ENCODE peak calls at places on chromosomes 16 and 17, in nine cellular contexts. O is SHP77, D is AG08395, V is heart right ventricle, R is heart left ventricle, I is tibial nerve, F is Caco-2, P is lung microvascular endothelial cell, C is kidney. M is an unnamed sample.

GRCh38 chr17:81387235-81388060 is 7.8 kb upstream of the BAHCC1 start:
- DNase-seq in O (no peak), D (peak), V (peak), R (peak), I (no peak), F (peak), P (peak), C (peak), M (no peak)

GRCh38 chr16:89170346-89171215 is 967 bp upstream of the CDH15 start:
- DNase-seq in O (no peak), D (no peak), V (no peak), R (no peak), I (no peak), F (peak), P (no peak), C (peak), M (no peak)

GRCh38 chr17:78890111-78890897 is 12.7 kb downstream of the CEP295NL start:
- DNase-seq in O (no peak), D (no peak), V (peak), R (peak), I (peak), F (no peak), P (no peak), C (peak), M (peak)

GRCh38 chr17:8109669-8110455 is 8.5 kb downstream of the ALOXE3 start:
- DNase-seq in O (peak), D (peak), V (peak), R (peak), I (peak), F (peak), P (peak), C (peak), M (peak)

GRCh38 chr17:7589891-7590611 is at the start of gene SOX15:
- DNase-seq in O (no peak), D (no peak), V (no peak), R (peak), I (no peak), F (no peak), P (no peak), C (peak), M (no peak)

GRCh38 chr17:40646791-40647548 is 648 bp downstream of the SMARCE1 start:
- DNase-seq in O (peak), D (peak), V (no peak), R (no peak), I (no peak), F (no peak), P (peak), C (no peak), M (no peak)

GRCh38 chr17:52383493-52384100 is 225.1 kb upstream of the CA10 start:
- DNase-seq in O (peak), D (no peak), V (no peak), R (peak), I (peak), F (peak), P (peak), C (no peak), M (no peak)

GRCh38 chr17:69050999-69051775 is 9.5 kb downstream of the ABCA9 start:
- DNase-seq in O (no peak), D (peak), V (no peak), R (no peak), I (no peak), F (no peak), P (peak), C (no peak), M (no peak)

GRCh38 chr16:75179208-75179607 is 27.8 kb downstream of the CTRB2 start:
- DNase-seq in O (no peak), D (no peak), V (no peak), R (no peak), I (no peak), F (no peak), P (no peak), C (no peak), M (no peak)

GRCh38 chr16:8326234-8326633 is 264.1 kb downstream of the TMEM114 start:
- DNase-seq in O (no peak), D (no peak), V (no peak), R (no peak), I (no peak), F (no peak), P (no peak), C (no peak), M (no peak)

GRCh38 chr16:11361751-11362742 is 16.8 kb downstream of the RMI2 start:
- DNase-seq in O (no peak), D (no peak), V (no peak), R (no peak), I (no peak), F (no peak), P (no peak), C (no peak), M (no peak)

GRCh38 chr17:18159551-18160120 is 24.0 kb upstream of the ALKBH5 start:
- DNase-seq in O (no peak), D (peak), V (no peak), R (no peak), I (no peak), F (no peak), P (no peak), C (no peak), M (no peak)